ENCODE peak calls at places on chromosome 19, in five cellular contexts. O, D, E, Q and M are unnamed samples.

GRCh38 chr19:48537541-48537940 is 14.4 kb upstream of the SULT2B1 start:
- DNase-seq in O (no peak), D (no peak), E (no peak), Q (no peak), M (no peak)

GRCh38 chr19:28577199-28577598 is 635.8 kb downstream of the UQCRFS1 start:
- DNase-seq in O (no peak), D (peak), E (no peak), Q (no peak), M (no peak)

GRCh38 chr19:4523306-4524110 is 5.2 kb upstream of the PLIN4 start:
- DNase-seq in O (no peak), D (no peak), E (no peak), Q (no peak), M (no peak)

GRCh38 chr19:32380269-32380668 is 25.3 kb upstream of the DPY19L3 start:
- DNase-seq in O (no peak), D (no peak), E (no peak), Q (no peak), M (no peak)

GRCh38 chr19:14175351-14175792 is 30.6 kb downstream of the ADGRL1 start:
- DNase-seq in O (no peak), D (no peak), E (no peak), Q (no peak), M (no peak)

GRCh38 chr19:7841751-7842660 is 12.0 kb downstream of the EVI5L start:
- DNase-seq in O (no peak), D (no peak), E (no peak), Q (no peak), M (no peak)

GRCh38 chr19:55667958-55668357 is 7.1 kb upstream of the EPN1 start:
- DNase-seq in O (no peak), D (no peak), E (no peak), Q (no peak), M (no peak)

GRCh38 chr19:53091413-53091812 is 11.8 kb downstream of the ZNF160 start:
- DNase-seq in O (peak), D (no peak), E (no peak), Q (no peak), M (no peak)

GRCh38 chr19:56141416-56141992 is 417 bp downstream of the ZNF444 start:
- DNase-seq in O (no peak), D (no peak), E (no peak), Q (no peak), M (no peak)

GRCh38 chr19:5811117-5811516 is 6.2 kb downstream of the NRTN start:
- DNase-seq in O (no peak), D (no peak), E (no peak), Q (no peak), M (no peak)

GRCh38 chr19:1857648-1858326 is 5.6 kb downstream of the KLF16 start:
- DNase-seq in O (no peak), D (peak), E (no peak), Q (no peak), M (no peak)

GRCh38 chr19:14127929-14128509 is 8.4 kb downstream of the ASF1B start:
- DNase-seq in O (no peak), D (no peak), E (no peak), Q (no peak), M (no peak)

GRCh38 chr19:15453091-15453498 is 3.3 kb upstream of the WIZ start:
- DNase-seq in O (no peak), D (no peak), E (no peak), Q (no peak), M (no peak)

GRCh38 chr19:11421607-11422098 is 2.5 kb upstream of the RGL3 start:
- DNase-seq in O (peak), D (no peak), E (no peak), Q (no peak), M (peak)

GRCh38 chr19:1172353-1173159 is 1.5 kb downstream of the SBNO2 start:
- DNase-seq in O (no peak), D (peak), E (peak), Q (peak), M (peak)

GRCh38 chr19:33456076-33456844 is 65.3 kb downstream of the PEPD start:
- DNase-seq in O (no peak), D (peak), E (no peak), Q (no peak), M (no peak)

GRCh38 chr19:5031231-5032100 is 62.6 kb downstream of the KDM4B start:
- DNase-seq in O (peak), D (peak), E (peak), Q (peak), M (peak)

GRCh38 chr19:30552593-30552992 is 180.4 kb downstream of the ZNF536 start:
- DNase-seq in O (no peak), D (no peak), E (no peak), Q (no peak), M (no peak)

GRCh38 chr19:39926170-39926755 is 8.2 kb downstream of the FCGBP start:
- DNase-seq in O (no peak), D (peak), E (no peak), Q (no peak), M (no peak)

GRCh38 chr19:32607479-32607878 is 26.5 kb downstream of the PDCD5 start:
- DNase-seq in O (no peak), D (peak), E (no peak), Q (no peak), M (no peak)

GRCh38 chr19:53509443-53509842 is 28.5 kb upstream of the ZNF331 start:
- DNase-seq in O (no peak), D (no peak), E (no peak), Q (no peak), M (no peak)

GRCh38 chr19:12272386-12272785 is 22.3 kb downstream of the ZNF44 start:
- DNase-seq in O (no peak), D (no peak), E (no peak), Q (no peak), M (no peak)

GRCh38 chr19:5621945-5622464 is 571 bp downstream of the SAFB2 start:
- DNase-seq in O (no peak), D (peak), E (no peak), Q (peak), M (no peak)

GRCh38 chr19:12496480-12496879 is 11.9 kb upstream of the ZNF709 start:
- DNase-seq in O (no peak), D (peak), E (no peak), Q (no peak), M (no peak)

GRCh38 chr19:772730-773436 is 22.0 kb downstream of the MISP start:
- DNase-seq in O (no peak), D (no peak), E (no peak), Q (no peak), M (no peak)

GRCh38 chr19:4717191-4717965 is 6.3 kb downstream of the DPP9 start:
- DNase-seq in O (no peak), D (no peak), E (peak), Q (no peak), M (no peak)

GRCh38 chr19:17654993-17655392 is 33.2 kb downstream of the UNC13A start:
- DNase-seq in O (no peak), D (no peak), E (no peak), Q (no peak), M (no peak)

GRCh38 chr19:35901055-35901644 is 810 bp upstream of the NFKBID start:
- DNase-seq in O (no peak), D (no peak), E (peak), Q (no peak), M (no peak)
- H3K4me3 ChIP-seq in O (peak), D (peak), E (no peak), Q (peak), M (peak)

DNA sequence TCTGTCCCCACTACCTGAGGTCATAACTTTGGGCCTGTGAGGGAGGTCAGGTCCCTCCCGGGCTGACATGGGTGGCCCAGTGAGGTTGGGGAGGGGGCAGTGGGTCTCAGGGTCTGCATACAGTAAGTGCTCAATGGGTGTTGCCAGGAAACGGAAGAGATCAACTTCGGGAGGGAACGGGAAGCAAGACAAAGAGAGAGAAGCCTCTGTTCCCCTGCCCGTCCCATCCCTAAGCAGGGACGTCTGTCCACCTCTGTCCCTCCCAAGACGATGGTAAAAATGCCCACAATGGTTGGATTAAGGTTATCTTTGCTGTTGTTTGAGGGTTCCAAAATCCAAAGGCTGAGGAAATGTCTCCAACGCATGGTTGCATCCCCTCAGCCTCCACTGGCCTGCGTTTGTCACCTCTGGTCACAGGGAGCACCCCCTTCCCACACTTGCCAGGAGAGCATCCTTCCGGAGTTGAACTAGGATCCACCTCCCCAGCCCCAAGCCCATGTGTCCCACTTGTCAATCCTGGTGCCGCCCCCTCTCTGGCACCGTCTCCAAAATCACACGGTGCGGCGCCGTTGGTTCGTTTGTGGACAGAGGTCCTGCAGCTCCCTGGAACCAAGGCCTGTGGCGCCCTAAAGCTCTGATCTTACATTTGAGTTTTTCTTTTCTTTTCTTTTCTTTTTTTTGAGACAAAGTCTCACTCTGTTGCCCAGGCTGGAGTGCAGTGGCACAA is 774 bp upstream of the HOMER3 start:
- DNase-seq in O (no peak), D (no peak), E (no peak), Q (peak), M (no peak)
- H3K4me3 ChIP-seq in O (peak), D (no peak), E (peak), Q (no peak), M (no peak)

GRCh38 chr19:57708641-57709354 is at the start of gene ZNF154:
- DNase-seq in O (peak), D (peak), E (peak), Q (no peak), M (peak)

GRCh38 chr19:57712222-57712621 is 3.2 kb upstream of the ZNF154 start:
- DNase-seq in O (no peak), D (no peak), E (no peak), Q (no peak), M (no peak)

GRCh38 chr19:57706346-57706745 is 2.7 kb downstream of the ZNF154 start:
- DNase-seq in O (no peak), D (no peak), E (no peak), Q (no peak), M (no peak)

GRCh38 chr19:57709616-57710015 is 612 bp upstream of the ZNF154 start:
- DNase-seq in O (no peak), D (peak), E (no peak), Q (no peak), M (no peak)
- H3K4me3 ChIP-seq in O (peak), D (no peak), E (no peak), Q (no peak), M (peak)

GRCh38 chr19:49752701-49753100 is 10.4 kb downstream of the TSKS start:
- DNase-seq in O (no peak), D (no peak), E (no peak), Q (no peak), M (no peak)
- H3K4me3 ChIP-seq in O (no peak), D (no peak), E (no peak), Q (no peak), M (no peak)